ENCODE peak calls at places on chromosome 18, in eight cellular contexts. V is sigmoid colon; R is Karpas-422; B is A549; Q is endodermal cell; Y is astrocyte; W is GM12878; S is CD8-positive, alpha-beta T cell. O is an unnamed sample. For H3K4me1, the result is how much of the 10 kb centered on the place peaks cover.

GRCh38 chr18:21146016-21146415 is 34.4 kb upstream of the ROCK1 start:
- DNase-seq in V (no peak), R (no peak), B (no peak), Q (no peak), Y (no peak), W (no peak), S (no peak), O (no peak)

GRCh38 chr18:32289480-32290075 is 99.7 kb downstream of the MEP1B start:
- DNase-seq in V (no peak), R (peak), B (peak), Q (peak), Y (peak), W (no peak), S (no peak), O (no peak)

GRCh38 chr18:2411381-2411977 is 159.8 kb downstream of the METTL4 start:
- DNase-seq in V (no peak), R (no peak), B (peak), Q (no peak), Y (peak), W (no peak), S (no peak), O (no peak)

GRCh38 chr18:59012815-59013677 is 126.6 kb upstream of the SEC11C start:
- DNase-seq in V (no peak), R (no peak), B (no peak), Q (no peak), Y (no peak), W (no peak), S (no peak), O (no peak)

GRCh38 chr18:64987096-64987495 is 763.7 kb upstream of the CDH7 start:
- DNase-seq in V (no peak), R (no peak), B (no peak), Q (no peak), Y (no peak), W (no peak), S (no peak), O (no peak)

GRCh38 chr18:62101236-62101635 is 85.6 kb downstream of the PIGN start:
- DNase-seq in V (no peak), R (no peak), B (no peak), Q (no peak), Y (peak), W (no peak), S (no peak), O (no peak)

GRCh38 chr18:56148373-56148772 is 490.0 kb downstream of the TXNL1 start:
- DNase-seq in V (no peak), R (no peak), B (peak), Q (no peak), Y (peak), W (no peak), S (no peak), O (no peak)

GRCh38 chr18:58180738-58181353 is 136.8 kb downstream of the NEDD4L start:
- DNase-seq in V (no peak), R (peak), B (peak), Q (peak), Y (no peak), W (no peak), S (peak), O (no peak)

GRCh38 chr18:64791211-64791610 is 642.3 kb upstream of the LINC00305 start:
- DNase-seq in V (no peak), R (no peak), B (no peak), Q (no peak), Y (no peak), W (no peak), S (no peak), O (no peak)

GRCh38 chr18:12376718-12377555 is at the start of gene AFG3L2:
- DNase-seq in V (peak), R (peak), B (peak), Q (peak), Y (peak), W (peak), S (peak), O (peak)

GRCh38 chr18:24432618-24433017 is 6.1 kb downstream of the IMPACT start:
- DNase-seq in V (no peak), R (no peak), B (no peak), Q (no peak), Y (no peak), W (no peak), S (no peak), O (no peak)

DNA sequence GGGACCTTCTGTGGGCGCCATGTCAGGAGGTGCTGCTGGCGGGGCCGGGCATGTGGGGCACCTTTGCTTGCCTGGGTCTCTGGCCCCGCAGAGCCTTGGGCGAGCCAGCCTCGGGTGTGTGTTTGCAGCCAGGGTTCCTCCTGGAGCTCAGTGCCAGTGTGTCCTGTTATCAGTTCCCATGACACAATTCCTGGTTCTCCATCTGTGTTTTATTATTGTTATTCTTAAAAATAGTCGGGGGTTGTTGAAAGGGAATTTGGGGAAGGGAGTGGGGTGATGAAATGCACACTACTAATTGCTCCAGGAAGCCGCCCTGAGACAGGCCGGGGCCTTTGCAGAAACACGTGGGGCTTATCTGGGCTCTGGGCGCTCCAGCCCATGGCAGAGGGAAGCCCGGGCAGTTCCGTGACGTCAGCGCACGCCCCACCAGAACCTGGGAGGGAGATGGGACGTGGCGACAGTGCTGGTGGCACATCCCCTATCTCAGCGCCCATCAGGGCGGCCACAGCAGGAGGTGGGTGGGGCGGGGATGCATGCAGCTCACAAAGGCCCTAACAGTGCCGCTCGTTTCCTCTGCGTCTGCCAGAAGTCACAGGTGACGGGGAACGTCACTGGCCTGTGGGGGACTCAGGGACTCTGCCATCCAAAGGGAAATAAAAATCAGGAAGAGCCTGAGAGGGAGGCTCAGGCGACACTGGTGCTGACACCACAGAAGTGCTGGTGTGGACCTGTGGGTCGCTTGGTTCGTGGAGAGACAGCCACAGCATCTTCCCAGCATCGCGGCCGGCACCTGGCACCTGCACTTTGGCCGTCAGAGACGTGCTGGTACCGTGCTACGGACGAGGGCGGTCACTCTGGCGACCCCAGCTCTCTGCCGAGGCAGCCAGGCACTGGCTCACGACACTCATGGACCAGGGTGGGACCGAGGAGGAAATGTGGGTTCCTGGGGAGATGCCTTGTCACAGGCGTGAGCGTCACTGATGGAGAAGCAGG is 131.0 kb downstream of the NFATC1 start:
- DNase-seq in V (peak), R (no peak), B (no peak), Q (no peak), Y (no peak), W (no peak), S (no peak), O (peak)
- H3K4me1 ChIP-seq in V (under half), R (under half), B (under half), Q (under half), Y (under half), W (under half), S (under half), O (under half)

GRCh38 chr18:74251297-74252031 is 40.3 kb downstream of the CYB5A start:
- DNase-seq in V (no peak), R (no peak), B (peak), Q (no peak), Y (peak), W (no peak), S (no peak), O (no peak)
- H3K4me1 ChIP-seq in V (under half), R (under half), B (half or more), Q (under half), Y (under half), W (under half), S (under half), O (under half)

GRCh38 chr18:79553154-79553553 is 126.4 kb upstream of the CTDP1 start:
- DNase-seq in V (peak), R (no peak), B (no peak), Q (no peak), Y (no peak), W (no peak), S (no peak), O (peak)
- H3K4me1 ChIP-seq in V (under half), R (under half), B (under half), Q (under half), Y (under half), W (under half), S (under half), O (under half)

GRCh38 chr18:36745219-36745975 is 83.4 kb downstream of the TPGS2 start:
- DNase-seq in V (no peak), R (no peak), B (no peak), Q (no peak), Y (no peak), W (no peak), S (no peak), O (peak)
- H3K4me1 ChIP-seq in V (under half), R (under half), B (under half), Q (under half), Y (under half), W (under half), S (under half), O (under half)

DNA sequence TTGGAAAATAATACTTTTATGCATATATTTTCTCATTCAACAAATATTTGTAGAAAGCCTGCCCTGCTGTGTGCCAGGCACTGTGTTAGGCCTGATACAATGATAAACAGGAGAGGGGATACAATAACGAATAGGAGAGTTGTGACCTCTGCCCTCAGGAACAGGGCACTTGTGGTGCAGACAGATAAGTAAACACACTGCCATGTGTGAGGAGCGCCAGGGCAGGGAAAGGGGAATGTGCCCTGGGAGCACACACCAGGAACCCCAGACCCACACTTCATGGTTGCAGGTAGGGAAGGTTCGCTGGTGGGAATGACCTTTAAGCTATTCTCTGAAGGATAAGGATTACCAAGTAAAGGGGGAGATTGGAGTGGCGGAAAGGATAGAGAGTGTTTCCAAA is 42.2 kb upstream of the DSC1 start:
- DNase-seq in V (no peak), R (peak), B (no peak), Q (no peak), Y (no peak), W (no peak), S (no peak), O (no peak)
- H3K4me1 ChIP-seq in V (under half), R (half or more), B (under half), Q (under half), Y (under half), W (under half), S (under half), O (under half)

GRCh38 chr18:392926-393325 is 107.6 kb downstream of the COLEC12 start:
- DNase-seq in V (no peak), R (no peak), B (no peak), Q (no peak), Y (no peak), W (no peak), S (no peak), O (no peak)

GRCh38 chr18:393558-393957 is 106.9 kb downstream of the COLEC12 start:
- DNase-seq in V (no peak), R (no peak), B (no peak), Q (no peak), Y (no peak), W (no peak), S (no peak), O (no peak)

GRCh38 chr18:395481-396250 is 104.8 kb downstream of the COLEC12 start:
- DNase-seq in V (no peak), R (no peak), B (no peak), Q (no peak), Y (peak), W (no peak), S (no peak), O (no peak)

GRCh38 chr18:394997-395383 is 105.5 kb downstream of the COLEC12 start:
- DNase-seq in V (peak), R (no peak), B (no peak), Q (no peak), Y (peak), W (no peak), S (no peak), O (no peak)

DNA sequence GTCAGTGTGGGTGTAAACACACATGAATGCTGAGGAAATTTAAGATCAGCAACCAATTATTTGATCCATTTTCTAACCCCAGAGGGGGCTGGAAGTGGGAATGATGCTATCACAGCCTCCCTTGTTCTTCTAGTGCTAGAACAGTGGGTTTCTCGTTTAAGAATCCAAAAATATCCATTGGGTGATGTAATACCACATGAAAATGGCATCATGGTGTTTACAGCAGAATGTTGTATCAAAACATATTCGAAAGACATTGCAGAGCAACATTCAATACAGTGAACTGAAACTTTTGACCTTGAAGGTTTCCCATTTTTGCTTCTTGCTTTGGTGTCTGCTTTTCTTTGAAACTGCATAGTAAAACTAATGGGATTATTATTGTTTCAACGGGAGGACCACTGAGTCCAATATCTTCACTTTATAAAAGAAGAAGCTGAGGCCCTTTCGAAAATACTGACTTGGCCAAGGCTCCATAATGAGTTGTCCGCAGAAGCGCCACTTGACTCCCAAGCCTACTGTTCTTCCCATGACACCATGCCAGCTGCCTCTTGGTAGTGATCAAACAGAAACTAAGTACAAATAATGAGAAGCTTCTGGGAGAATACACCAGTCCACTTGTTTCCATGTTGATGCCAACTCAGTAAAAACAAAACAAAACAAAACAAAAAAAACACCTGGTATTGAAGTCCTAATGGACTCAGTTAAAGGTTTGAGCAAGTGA is 106.1 kb downstream of the COLEC12 start:
- DNase-seq in V (no peak), R (no peak), B (no peak), Q (no peak), Y (no peak), W (no peak), S (no peak), O (no peak)
- H3K4me1 ChIP-seq in V (under half), R (under half), B (under half), Q (under half), Y (under half), W (under half), S (under half), O (under half)

GRCh38 chr18:4260107-4260506 is 195.0 kb downstream of the DLGAP1 start:
- DNase-seq in V (no peak), R (no peak), B (no peak), Q (no peak), Y (no peak), W (no peak), S (no peak), O (no peak)
- H3K4me1 ChIP-seq in V (under half), R (under half), B (under half), Q (under half), Y (under half), W (under half), S (under half), O (under half)

GRCh38 chr18:48813833-48814489 is 136.8 kb downstream of the SMAD7 start:
- DNase-seq in V (peak), R (no peak), B (no peak), Q (peak), Y (no peak), W (no peak), S (peak), O (no peak)

GRCh38 chr18:48809365-48809764 is 141.4 kb downstream of the SMAD7 start:
- DNase-seq in V (no peak), R (no peak), B (no peak), Q (no peak), Y (no peak), W (no peak), S (no peak), O (no peak)

GRCh38 chr18:48810805-48811204 is 140.0 kb downstream of the SMAD7 start:
- DNase-seq in V (no peak), R (no peak), B (no peak), Q (no peak), Y (no peak), W (no peak), S (no peak), O (no peak)

GRCh38 chr18:48808476-48808875 is 142.3 kb downstream of the SMAD7 start:
- DNase-seq in V (no peak), R (no peak), B (no peak), Q (no peak), Y (no peak), W (no peak), S (no peak), O (no peak)

GRCh38 chr18:48811401-48811800 is 139.4 kb downstream of the SMAD7 start:
- DNase-seq in V (no peak), R (no peak), B (no peak), Q (peak), Y (no peak), W (no peak), S (no peak), O (no peak)
- H3K4me1 ChIP-seq in V (under half), R (under half), B (under half), Q (under half), Y (under half), W (under half), S (under half), O (under half)

GRCh38 chr18:8947576-8947975 is 154.9 kb upstream of the NDUFV2 start:
- DNase-seq in V (no peak), R (no peak), B (no peak), Q (peak), Y (peak), W (no peak), S (no peak), O (no peak)
- H3K4me1 ChIP-seq in V (under half), R (under half), B (under half), Q (under half), Y (half or more), W (under half), S (under half), O (under half)